ENCODE peak calls at places on chromosomes 1 and 21, in five cellular contexts. R, Y, M, J and W are unnamed samples. For H3K4me1, the result is how much of the 10 kb centered on the place peaks cover.

GRCh38 chr1:33358771-33359503 is 38.0 kb upstream of the A3GALT2 start:
- DNase-seq in R (no peak), Y (no peak), M (peak), J (no peak), W (no peak)

GRCh38 chr1:15739745-15740144 is 2.6 kb upstream of the TMEM82 start:
- DNase-seq in R (peak), Y (no peak), M (no peak), J (no peak), W (peak)

GRCh38 chr1:10877894-10878293 is 81.4 kb upstream of the CASZ1 start:
- DNase-seq in R (no peak), Y (no peak), M (no peak), J (no peak), W (no peak)

GRCh38 chr21:31713973-31714740 is 17.8 kb downstream of the SCAF4 start:
- DNase-seq in R (no peak), Y (no peak), M (no peak), J (no peak), W (no peak)

GRCh38 chr1:167191958-167192357 is 28.7 kb upstream of the POU2F1 start:
- DNase-seq in R (no peak), Y (no peak), M (no peak), J (no peak), W (no peak)

GRCh38 chr1:7456683-7457082 is 314.4 kb upstream of the VAMP3 start:
- DNase-seq in R (peak), Y (no peak), M (no peak), J (no peak), W (no peak)

GRCh38 chr21:37365657-37366487 is 701 bp upstream of the DYRK1A start:
- DNase-seq in R (peak), Y (peak), M (peak), J (peak), W (peak)

GRCh38 chr1:231196307-231196706 is 34.4 kb downstream of the TRIM67 start:
- DNase-seq in R (no peak), Y (no peak), M (no peak), J (no peak), W (no peak)

GRCh38 chr21:45364464-45365185 is 40.3 kb upstream of the COL18A1 start:
- DNase-seq in R (peak), Y (no peak), M (peak), J (no peak), W (peak)

DNA sequence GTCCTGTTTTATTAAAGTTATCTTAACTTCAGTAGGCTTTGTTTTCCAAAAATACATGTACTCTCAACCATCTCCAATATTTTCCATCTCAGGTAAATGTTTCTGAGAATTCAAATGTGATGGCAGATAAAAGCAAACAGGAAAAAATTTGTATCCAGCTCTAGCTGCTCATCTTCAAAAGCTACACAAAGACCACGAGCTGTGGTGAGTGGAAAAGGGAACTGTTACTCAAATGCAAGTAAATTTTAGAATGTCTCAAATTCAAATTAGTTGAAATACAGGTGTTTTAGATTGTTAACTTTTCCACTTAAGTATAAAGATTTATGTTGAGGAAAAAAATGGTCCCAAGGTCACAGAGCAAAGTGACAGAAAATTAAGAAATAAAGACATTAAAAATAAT is 216.0 kb downstream of the SLC45A1 start:
- DNase-seq in R (no peak), Y (no peak), M (no peak), J (no peak), W (no peak)
- H3K4me3 ChIP-seq in R (no peak), Y (no peak), M (no peak), J (no peak), W (no peak)

GRCh38 chr1:145689922-145690321 is 17.2 kb downstream of the PDZK1 start:
- DNase-seq in R (peak), Y (no peak), M (no peak), J (no peak), W (no peak)

GRCh38 chr1:145695781-145696629 is 11.2 kb downstream of the PDZK1 start:
- DNase-seq in R (no peak), Y (no peak), M (no peak), J (no peak), W (no peak)

GRCh38 chr1:145696630-145696960 is 10.6 kb downstream of the PDZK1 start:
- DNase-seq in R (no peak), Y (no peak), M (no peak), J (no peak), W (no peak)

GRCh38 chr1:145690587-145691558 is 16.3 kb downstream of the PDZK1 start:
- DNase-seq in R (peak), Y (peak), M (peak), J (no peak), W (no peak)

DNA sequence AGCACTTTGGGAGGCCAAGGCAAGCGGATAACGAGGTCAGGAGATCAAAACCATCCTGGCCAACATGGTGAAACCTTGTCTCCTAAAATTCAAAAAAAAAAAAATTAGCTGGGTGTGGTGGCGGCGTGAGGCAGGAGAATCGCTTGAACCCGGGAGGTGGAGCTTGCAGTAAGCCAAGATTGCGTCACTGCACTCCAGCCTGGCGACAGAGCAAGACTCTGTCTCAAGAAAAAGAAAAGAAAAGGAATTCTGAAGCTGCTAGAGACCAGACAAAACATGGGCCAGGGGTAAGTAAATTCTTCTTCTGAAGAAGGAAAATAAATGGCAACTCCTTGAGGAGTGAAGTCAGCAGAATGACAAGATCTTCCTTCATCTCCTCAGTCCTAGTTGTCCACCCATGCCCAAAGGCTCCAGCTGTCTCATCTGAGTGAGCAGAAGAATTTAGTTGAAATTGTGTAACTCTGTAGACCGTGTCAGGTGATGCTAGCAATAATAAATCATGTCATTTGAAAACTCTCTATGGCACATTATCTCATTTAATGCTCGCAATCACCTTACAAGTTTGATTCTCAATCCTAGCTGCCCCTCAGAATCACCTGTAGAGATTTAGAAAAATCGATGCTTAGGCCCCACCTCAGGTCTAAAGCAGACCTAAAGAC is 14.3 kb downstream of the PDZK1 start:
- DNase-seq in R (no peak), Y (no peak), M (no peak), J (no peak), W (no peak)
- H3K4me1 ChIP-seq in R (under half), Y (under half), M (under half), J (under half), W (under half)

GRCh38 chr1:18109058-18109755 is 1.6 kb downstream of the IGSF21 start:
- DNase-seq in R (peak), Y (no peak), M (no peak), J (peak), W (no peak)

GRCh38 chr1:18108313-18109057 is 887 bp downstream of the IGSF21 start:
- DNase-seq in R (no peak), Y (no peak), M (no peak), J (no peak), W (no peak)

GRCh38 chr1:18110598-18110939 is 3.0 kb downstream of the IGSF21 start:
- DNase-seq in R (no peak), Y (no peak), M (no peak), J (peak), W (no peak)

GRCh38 chr1:18110968-18111367 is 3.4 kb downstream of the IGSF21 start:
- DNase-seq in R (peak), Y (no peak), M (no peak), J (peak), W (no peak)

DNA sequence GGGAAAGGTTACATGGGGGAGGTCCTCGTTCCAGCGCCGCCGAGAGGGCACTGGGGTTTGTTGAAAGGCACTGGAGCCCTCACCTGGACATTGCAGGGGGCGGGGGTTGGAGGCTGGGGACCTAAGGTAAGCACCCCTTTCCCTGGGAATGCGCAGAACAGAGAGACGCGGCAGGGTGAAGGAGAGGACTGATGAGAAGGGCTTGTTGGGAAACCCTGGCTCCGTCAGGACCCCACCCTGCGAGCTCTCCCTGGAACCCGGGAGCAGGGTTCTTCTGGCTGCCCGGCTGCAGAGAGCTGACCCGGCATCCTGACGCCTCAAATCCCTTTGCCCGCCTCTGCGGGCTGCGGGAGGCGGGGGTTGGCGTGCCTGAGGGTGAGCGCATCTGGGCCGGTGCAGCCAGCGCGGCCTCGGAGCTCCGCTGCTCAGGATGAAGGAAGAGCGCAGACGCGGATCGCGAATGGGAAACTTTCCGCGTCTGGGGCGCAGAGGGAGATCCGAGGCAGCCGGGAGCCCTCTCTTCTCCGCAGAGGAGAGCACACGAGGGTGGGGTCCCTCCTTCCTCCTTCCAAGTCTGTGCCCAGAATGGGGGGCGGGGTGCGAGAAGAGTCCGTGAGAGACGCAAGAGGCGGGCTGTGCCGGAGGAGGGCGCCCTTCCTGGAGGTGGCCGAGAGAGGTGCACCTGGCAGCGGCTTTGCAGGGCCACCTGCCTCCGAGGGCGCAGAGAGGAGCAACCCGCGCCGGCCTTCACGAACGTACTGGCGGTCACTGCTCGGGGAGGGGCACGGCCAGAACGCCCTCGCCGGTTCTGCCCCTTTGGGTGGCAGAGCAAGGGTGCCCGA is 2.4 kb downstream of the IGSF21 start:
- DNase-seq in R (peak), Y (no peak), M (no peak), J (peak), W (peak)
- H3K4me3 ChIP-seq in R (peak), Y (no peak), M (no peak), J (peak), W (no peak)

DNA sequence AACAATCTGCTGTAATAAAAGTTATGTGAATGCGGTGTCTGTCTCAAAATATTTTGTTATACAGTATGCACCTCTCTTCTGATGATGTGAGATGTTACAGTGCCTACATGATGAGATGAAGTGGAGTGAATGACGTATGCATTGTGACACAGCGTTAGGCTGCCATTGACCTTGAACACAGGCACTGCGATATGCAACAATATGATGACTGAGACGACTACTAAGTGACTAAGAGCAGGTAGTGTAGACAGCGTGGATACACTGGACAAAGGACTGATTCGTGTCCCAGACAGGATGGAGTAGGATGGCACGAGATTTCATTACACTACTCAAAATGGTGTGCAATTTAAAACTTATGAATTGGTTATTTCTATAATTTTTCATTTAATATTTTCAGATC is 8.4 kb downstream of the SGIP1 start:
- DNase-seq in R (no peak), Y (no peak), M (no peak), J (no peak), W (no peak)
- H3K4me1 ChIP-seq in R (under half), Y (under half), M (under half), J (half or more), W (under half)

GRCh38 chr1:37741130-37741529 is 23.8 kb downstream of the EPHA10 start:
- DNase-seq in R (no peak), Y (no peak), M (no peak), J (no peak), W (no peak)

GRCh38 chr1:37746806-37747205 is 18.1 kb downstream of the EPHA10 start:
- DNase-seq in R (no peak), Y (no peak), M (no peak), J (no peak), W (no peak)

GRCh38 chr1:37739222-37739621 is 25.7 kb downstream of the EPHA10 start:
- DNase-seq in R (no peak), Y (peak), M (no peak), J (no peak), W (peak)

GRCh38 chr1:37741662-37742061 is 23.3 kb downstream of the EPHA10 start:
- DNase-seq in R (no peak), Y (no peak), M (no peak), J (no peak), W (no peak)
- H3K4me3 ChIP-seq in R (no peak), Y (no peak), M (no peak), J (no peak), W (no peak)

GRCh38 chr1:156106624-156107488 is 7.7 kb upstream of the LMNA start:
- DNase-seq in R (peak), Y (no peak), M (no peak), J (no peak), W (peak)
- H3K4me1 ChIP-seq in R (under half), Y (under half), M (under half), J (half or more), W (under half)

DNA sequence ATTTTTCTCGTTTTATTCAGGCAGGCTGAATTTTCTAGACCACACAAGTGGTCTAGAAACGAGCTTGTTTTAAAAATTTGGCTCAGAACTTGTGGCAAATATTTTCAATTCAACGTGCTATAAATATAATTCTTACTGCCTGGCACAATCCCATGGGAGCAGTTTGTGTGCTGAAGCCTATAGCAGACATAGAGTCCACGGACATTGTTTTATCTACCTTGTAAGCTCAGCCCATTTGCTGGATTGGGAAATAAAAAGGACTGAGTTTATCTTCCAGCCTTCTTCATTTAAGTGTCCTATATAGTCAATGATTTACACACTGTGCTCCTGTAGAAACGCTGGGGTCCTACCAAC is 103.4 kb downstream of the ZBTB18 start:
- DNase-seq in R (no peak), Y (no peak), M (no peak), J (no peak), W (no peak)
- H3K4me3 ChIP-seq in R (no peak), Y (no peak), M (no peak), J (no peak), W (no peak)

GRCh38 chr1:226688056-226688748 is 50.9 kb downstream of the ITPKB start:
- DNase-seq in R (no peak), Y (no peak), M (no peak), J (no peak), W (no peak)

GRCh38 chr1:226686440-226687436 is 52.3 kb downstream of the ITPKB start:
- DNase-seq in R (no peak), Y (no peak), M (no peak), J (no peak), W (no peak)

GRCh38 chr1:226687476-226687875 is 51.6 kb downstream of the ITPKB start:
- DNase-seq in R (no peak), Y (no peak), M (no peak), J (no peak), W (no peak)

GRCh38 chr1:226682841-226683800 is 56.0 kb downstream of the ITPKB start:
- DNase-seq in R (no peak), Y (no peak), M (no peak), J (no peak), W (no peak)

GRCh38 chr1:226685196-226685820 is 53.8 kb downstream of the ITPKB start:
- DNase-seq in R (no peak), Y (no peak), M (no peak), J (no peak), W (no peak)
- H3K4me1 ChIP-seq in R (under half), Y (under half), M (under half), J (half or more), W (under half)

GRCh38 chr1:63324779-63325119 is 2.4 kb downstream of the FOXD3 start:
- DNase-seq in R (no peak), Y (no peak), M (no peak), J (no peak), W (no peak)

GRCh38 chr1:63323866-63324778 is 1.8 kb downstream of the FOXD3 start:
- DNase-seq in R (peak), Y (no peak), M (no peak), J (no peak), W (peak)

GRCh38 chr1:63321788-63322247 is 549 bp upstream of the FOXD3 start:
- DNase-seq in R (peak), Y (no peak), M (no peak), J (no peak), W (no peak)

GRCh38 chr1:63322248-63322943 is at the start of gene FOXD3:
- DNase-seq in R (peak), Y (peak), M (peak), J (peak), W (peak)

GRCh38 chr1:63322944-63323865 is 838 bp downstream of the FOXD3 start:
- DNase-seq in R (peak), Y (peak), M (no peak), J (no peak), W (peak)
- H3K4me3 ChIP-seq in R (peak), Y (peak), M (peak), J (peak), W (no peak)